ENCODE peak calls at places on chromosomes 1 and 21, in eight cellular contexts. L is GM23338, X is SK-N-SH, I is transverse colon, V is IMR-90, M is osteoblast, G is GM23248, B is mesendoderm. E is an unnamed sample. For H3K27me3 and H3K36me3, the result is how much of the 10 kb centered on the place peaks cover.

GRCh38 chr1:227447531-227447990 is 115.8 kb upstream of the ZNF678 start:
- DNase-seq in X (peak), L (peak), G (peak), M (peak), V (no peak), I (no peak), B (peak), E (no peak)

GRCh38 chr1:26278835-26279597 is 870 bp upstream of the SH3BGRL3 start:
- DNase-seq in X (no peak), M (peak), G (peak), B (no peak), I (peak), V (peak), L (no peak), E (peak)

GRCh38 chr1:94490556-94490955 is 51.0 kb downstream of the F3 start:
- DNase-seq in G (no peak), B (no peak), V (no peak), M (no peak), L (no peak), X (no peak), I (no peak), E (no peak)

GRCh38 chr1:22383526-22384291 is 67.9 kb upstream of the ZBTB40 start:
- DNase-seq in B (no peak), I (no peak), L (no peak), V (no peak), G (no peak), X (no peak), M (no peak), E (no peak)

GRCh38 chr1:216923601-216924000 is 200.4 kb upstream of the ESRRG start:
- DNase-seq in I (no peak), V (no peak), X (no peak), B (no peak), G (no peak), M (no peak), L (no peak), E (no peak)

GRCh38 chr1:19435181-19435580 is 50.2 kb downstream of the CAPZB start:
- DNase-seq in M (no peak), V (peak), L (no peak), X (no peak), I (no peak), B (no peak), G (peak), E (no peak)

GRCh38 chr1:70819785-70820184 is 227.8 kb downstream of the PTGER3 start:
- DNase-seq in X (no peak), I (no peak), M (no peak), B (no peak), G (peak), L (no peak), V (no peak), E (no peak)

GRCh38 chr1:198175418-198176170 is 18.8 kb downstream of the NEK7 start:
- DNase-seq in G (peak), L (no peak), I (no peak), V (peak), M (no peak), B (no peak), X (no peak), E (no peak)

GRCh38 chr1:93081716-93082115 is 2.6 kb downstream of the MTF2 start:
- DNase-seq in B (no peak), G (peak), L (no peak), M (peak), I (no peak), X (no peak), V (peak), E (no peak)

GRCh38 chr1:218698181-218698580 is 353.0 kb downstream of the TGFB2 start:
- DNase-seq in X (no peak), B (no peak), L (no peak), I (no peak), G (no peak), M (no peak), V (no peak), E (no peak)

GRCh38 chr1:204075116-204075636 is 2.3 kb downstream of the SOX13 start:
- DNase-seq in G (peak), I (peak), V (no peak), B (peak), L (peak), M (peak), X (no peak), E (no peak)

GRCh38 chr1:241870290-241870689 is 22.3 kb downstream of the EXO1 start:
- DNase-seq in M (no peak), V (no peak), X (no peak), I (no peak), G (no peak), B (no peak), L (no peak), E (no peak)

GRCh38 chr1:152461544-152461943 is 47.5 kb upstream of the CRNN start:
- DNase-seq in G (peak), L (peak), I (peak), X (peak), M (peak), V (peak), B (peak), E (no peak)

GRCh38 chr1:196207624-196208204 is 400.5 kb downstream of the KCNT2 start:
- DNase-seq in L (no peak), X (no peak), G (no peak), V (peak), M (no peak), B (no peak), I (no peak), E (no peak)

GRCh38 chr1:12697406-12697805 is 18.5 kb upstream of the AADACL3 start:
- DNase-seq in B (no peak), V (no peak), I (no peak), M (no peak), L (no peak), X (no peak), G (peak), E (peak)

GRCh38 chr1:202143011-202143767 is 1.3 kb downstream of the ARL8A start:
- DNase-seq in X (peak), L (no peak), V (no peak), M (peak), G (peak), B (no peak), I (peak), E (no peak)

GRCh38 chr1:3688836-3689750 is 36.8 kb downstream of the TP73 start:
- DNase-seq in M (no peak), G (peak), B (no peak), I (no peak), L (no peak), V (no peak), X (no peak), E (no peak)

GRCh38 chr1:96772349-96772748 is 50.8 kb downstream of the PTBP2 start:
- DNase-seq in G (no peak), I (no peak), X (no peak), V (no peak), B (no peak), L (no peak), M (no peak), E (no peak)

GRCh38 chr1:63721531-63722189 is 52.2 kb upstream of the ROR1 start:
- DNase-seq in M (no peak), L (peak), V (peak), B (no peak), G (peak), X (peak), I (no peak), E (no peak)

GRCh38 chr21:43905726-43906455 is 40.9 kb downstream of the AGPAT3 start:
- DNase-seq in L (no peak), G (no peak), X (peak), B (no peak), I (no peak), V (no peak), M (peak), E (no peak)

GRCh38 chr21:43903451-43904091 is 38.5 kb downstream of the AGPAT3 start:
- DNase-seq in X (peak), G (no peak), V (no peak), B (no peak), I (peak), M (peak), L (no peak), E (no peak)

GRCh38 chr21:43906585-43907370 is 41.8 kb downstream of the AGPAT3 start:
- DNase-seq in V (no peak), B (no peak), G (no peak), L (no peak), M (peak), I (no peak), X (no peak), E (no peak)

GRCh38 chr21:43902441-43902840 is 37.4 kb downstream of the AGPAT3 start:
- DNase-seq in L (no peak), B (no peak), V (peak), G (no peak), X (no peak), M (peak), I (no peak), E (no peak)

GRCh38 chr21:43904316-43904925 is 39.4 kb downstream of the AGPAT3 start:
- DNase-seq in M (peak), I (no peak), G (no peak), B (no peak), V (no peak), L (no peak), X (peak), E (no peak)
- H3K4me3 ChIP-seq in M (no peak), I (no peak), G (no peak), B (no peak), V (no peak), L (no peak), X (no peak), E (no peak)

DNA sequence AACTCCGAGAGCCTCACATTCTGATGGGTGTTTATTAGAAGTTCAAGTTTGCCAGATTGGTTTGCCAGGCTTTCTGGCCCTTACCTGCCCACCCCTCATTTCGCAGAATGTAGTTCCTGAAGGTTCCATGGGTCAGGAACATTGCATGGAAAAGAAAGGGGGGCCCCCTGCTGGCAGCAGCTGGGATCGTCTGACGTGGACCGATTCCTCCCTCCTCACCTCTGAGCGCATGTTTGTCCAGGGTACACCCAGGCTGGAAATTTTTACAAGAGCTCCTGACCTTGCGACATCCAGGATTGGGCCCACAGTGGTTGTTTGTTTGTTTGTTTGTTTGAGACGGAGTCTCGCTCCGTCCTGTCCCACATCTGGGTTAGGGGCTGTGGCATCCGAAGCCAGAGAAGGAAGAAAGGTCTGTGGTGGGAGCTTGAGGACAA is 126.0 kb upstream of the TMEM51 start:
- DNase-seq in M (peak), G (peak), X (peak), B (peak), L (peak), I (peak), V (peak), E (peak)
- H3K27me3 ChIP-seq in M (under half), G (under half), X (under half), B (under half), L (under half), I (under half), V (under half), E (under half)

DNA sequence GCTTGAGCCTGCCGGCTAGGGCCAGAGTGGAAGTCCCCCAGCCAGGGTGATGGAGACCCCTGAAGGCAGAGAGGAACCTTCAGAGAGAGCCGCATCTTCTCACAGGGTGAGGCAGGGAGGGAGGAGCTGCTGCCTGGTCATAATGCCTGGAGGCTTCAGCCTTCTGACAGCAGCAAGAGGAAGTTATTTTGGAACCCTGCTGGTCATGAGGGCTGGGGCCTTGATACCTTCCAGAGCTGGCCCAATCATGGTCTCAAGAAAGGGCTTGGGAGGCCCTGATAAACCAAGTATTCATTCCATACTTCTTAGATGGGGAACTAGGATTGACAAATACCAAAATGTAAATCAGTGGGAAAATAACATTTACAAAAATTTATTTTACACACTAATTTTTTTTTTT is 26.6 kb upstream of the MPZL1 start:
- DNase-seq in V (no peak), M (no peak), G (no peak), L (no peak), X (no peak), I (no peak), B (peak), E (no peak)
- H3K36me3 ChIP-seq in V (under half), M (under half), G (under half), L (under half), X (under half), I (under half), B (under half), E (under half)

GRCh38 chr21:27298465-27298864 is 331.6 kb upstream of the ADAMTS5 start:
- DNase-seq in X (no peak), M (no peak), L (no peak), G (no peak), B (no peak), V (no peak), I (no peak), E (no peak)

GRCh38 chr21:27301216-27301615 is 334.3 kb upstream of the ADAMTS5 start:
- DNase-seq in X (no peak), V (peak), G (peak), I (no peak), M (peak), L (no peak), B (no peak), E (no peak)

DNA sequence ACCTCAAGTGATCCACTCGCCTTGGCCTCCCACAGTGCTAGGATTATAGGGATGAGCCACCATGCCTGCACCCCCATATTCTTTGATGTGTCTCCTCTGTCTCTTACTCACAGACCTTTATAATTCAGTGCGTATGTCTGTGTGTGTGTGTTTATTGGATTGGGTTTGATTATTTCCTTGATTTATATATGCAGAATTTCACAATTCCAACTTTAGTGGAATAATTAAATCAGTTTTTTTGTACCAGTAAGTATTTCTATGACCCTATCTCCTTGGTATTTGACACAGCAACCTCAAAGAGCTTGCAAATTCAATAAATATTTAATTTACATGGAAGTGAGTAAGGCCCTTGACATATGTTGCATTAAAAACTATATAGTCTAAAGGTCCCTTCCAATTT is 333.9 kb upstream of the ADAMTS5 start:
- DNase-seq in X (no peak), L (no peak), M (no peak), V (peak), G (peak), I (no peak), B (no peak), E (no peak)
- H3K4me3 ChIP-seq in X (no peak), L (no peak), M (no peak), V (no peak), G (no peak), I (no peak), B (no peak), E (no peak)

GRCh38 chr1:41384579-41384978 is 23.3 kb downstream of the FOXO6 start:
- DNase-seq in I (no peak), M (no peak), X (no peak), L (no peak), B (no peak), G (no peak), V (no peak), E (no peak)
- H3K27me3 ChIP-seq in I (under half), M (under half), X (under half), L (half or more), B (under half), G (half or more), V (half or more), E (under half)

DNA sequence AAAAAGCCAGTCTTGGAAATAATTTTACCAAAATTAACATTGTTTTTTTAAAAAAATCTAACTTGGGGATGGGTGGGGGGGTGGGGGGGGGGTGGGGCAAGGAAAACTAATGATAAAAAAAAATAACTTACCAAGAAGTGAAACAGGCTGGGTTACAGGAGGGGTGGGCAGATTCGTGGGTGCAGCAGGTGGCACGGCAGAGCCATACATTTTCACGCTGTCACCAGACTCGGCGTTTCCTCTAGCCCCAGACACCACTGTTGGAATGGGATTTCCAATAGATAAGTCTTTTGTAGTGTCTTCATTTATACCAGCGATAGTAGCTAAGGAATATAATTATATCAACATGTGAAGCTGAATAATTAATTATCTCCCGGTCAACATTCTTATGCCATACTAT is 25.4 kb downstream of the SOD1 start:
- DNase-seq in X (no peak), B (no peak), G (no peak), L (no peak), I (no peak), M (no peak), V (no peak), E (no peak)
- H3K36me3 ChIP-seq in X (half or more), B (under half), G (half or more), L (under half), I (under half), M (half or more), V (under half), E (under half)

DNA sequence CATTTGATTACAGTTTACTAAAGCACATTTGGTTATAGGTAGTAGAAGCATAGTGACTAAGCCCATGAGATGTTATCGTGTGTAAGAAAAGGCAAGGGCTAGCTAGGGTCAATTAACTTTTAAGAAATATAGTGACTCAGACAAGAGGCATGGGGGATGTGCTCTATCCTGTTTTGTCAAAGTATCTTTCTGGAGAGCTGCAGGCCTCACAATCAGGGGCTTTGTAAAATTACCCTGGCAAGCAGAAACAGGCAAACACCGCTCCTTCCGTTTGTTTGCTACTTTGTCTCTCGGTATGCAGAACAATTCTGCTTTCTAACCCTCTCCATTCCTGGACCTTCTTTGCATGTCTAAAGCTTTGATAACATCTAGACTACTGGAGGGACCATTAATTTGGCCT is 26.0 kb upstream of the ZNF697 start:
- DNase-seq in X (no peak), B (peak), V (peak), I (no peak), L (peak), G (peak), M (peak), E (no peak)
- H3K4me3 ChIP-seq in X (no peak), B (no peak), V (no peak), I (no peak), L (peak), G (peak), M (no peak), E (no peak)

DNA sequence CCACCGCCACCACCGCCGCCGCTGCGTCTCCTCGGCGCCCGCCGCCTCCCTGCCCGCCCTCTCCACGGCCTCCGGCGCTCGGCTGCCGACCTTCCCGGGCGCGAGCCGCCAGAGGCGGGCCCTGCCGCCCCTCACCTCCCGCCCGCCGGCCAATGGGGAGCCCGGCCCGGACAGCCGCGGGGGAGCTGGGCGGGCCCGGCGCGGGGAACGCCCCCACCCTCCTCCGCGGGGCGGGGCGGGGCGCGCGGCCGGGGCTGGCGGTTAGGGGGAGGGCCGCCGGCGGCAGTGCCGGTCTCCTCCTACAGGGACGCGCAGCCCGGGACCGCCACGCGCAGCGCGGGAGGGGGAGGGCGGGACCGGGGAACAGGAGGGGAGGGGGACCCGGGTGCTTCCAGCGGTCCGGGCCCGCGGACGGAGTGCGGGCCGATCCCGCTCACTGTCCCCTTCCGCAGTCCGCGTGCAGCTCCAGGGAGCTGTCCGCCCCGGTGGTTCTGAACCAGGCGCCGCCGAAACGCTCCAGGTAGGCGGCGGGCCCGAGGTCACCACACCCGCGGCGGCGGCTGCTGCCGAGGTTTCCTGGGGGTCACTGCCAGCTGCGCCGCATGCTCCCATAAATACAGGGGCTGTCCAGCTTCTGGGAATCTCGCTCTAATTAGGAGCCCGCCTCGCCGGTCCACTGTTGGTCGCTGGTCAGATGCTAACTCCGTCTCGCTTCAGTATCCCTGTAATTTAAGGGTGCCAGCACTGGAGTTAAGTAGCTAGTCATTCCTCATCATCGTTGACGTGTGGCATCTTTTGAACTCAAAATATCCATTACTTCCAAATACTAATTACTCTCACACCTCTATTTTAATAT is at the start of gene PGBD5:
- DNase-seq in B (peak), L (peak), G (peak), I (peak), X (peak), M (peak), V (peak), E (peak)
- H3K27me3 ChIP-seq in B (under half), L (under half), G (under half), I (half or more), X (under half), M (under half), V (under half), E (under half)

E was measured in BJ.